ENCODE peak calls at places on chromosome 22, in four cellular contexts. One of them, this sample, is unnamed.

GRCh38 chr22:34502821-34503220 is 563.1 kb upstream of the ISX start:
- DNase-seq in thyroid gland: no peak
- DNase-seq in heart right ventricle: no peak
- DNase-seq in adrenal gland: no peak
- DNase-seq in this sample: no peak

GRCh38 chr22:17348464-17349103 is 20.7 kb upstream of the CECR2 start:
- DNase-seq in adrenal gland: no peak
- DNase-seq in heart right ventricle: no peak
- DNase-seq in thyroid gland: peak; percentile 22
- DNase-seq in this sample: no peak

GRCh38 chr22:45009881-45010531 is at the start of gene PHF21B:
- DNase-seq in adrenal gland: peak; percentile 80
- DNase-seq in thyroid gland: peak; percentile 76
- DNase-seq in heart right ventricle: peak; percentile 57
- DNase-seq in this sample: no peak

GRCh38 chr22:27835446-27835845 is 33.9 kb upstream of the MN1 start:
- DNase-seq in adrenal gland: no peak
- DNase-seq in thyroid gland: no peak
- DNase-seq in heart right ventricle: no peak
- DNase-seq in this sample: no peak

GRCh38 chr22:35835998-35836691 is 118.5 kb downstream of the APOL5 start:
- DNase-seq in adrenal gland: peak; percentile 78
- DNase-seq in heart right ventricle: peak; percentile 26
- DNase-seq in thyroid gland: peak; percentile 62
- DNase-seq in this sample: no peak

GRCh38 chr22:45548991-45549736 is 46.5 kb downstream of the FBLN1 start:
- DNase-seq in adrenal gland: no peak
- DNase-seq in thyroid gland: no peak
- DNase-seq in heart right ventricle: no peak
- DNase-seq in this sample: peak; percentile 85

GRCh38 chr22:25497269-25497668 is 67.2 kb upstream of the GRK3 start:
- DNase-seq in adrenal gland: no peak
- DNase-seq in thyroid gland: no peak
- DNase-seq in heart right ventricle: no peak
- DNase-seq in this sample: no peak

GRCh38 chr22:40190501-40190900 is 12.8 kb downstream of the TNRC6B start:
- DNase-seq in heart right ventricle: peak; percentile 36
- DNase-seq in adrenal gland: no peak
- DNase-seq in thyroid gland: no peak
- DNase-seq in this sample: no peak

GRCh38 chr22:43004362-43005035 is 10.4 kb downstream of the PACSIN2 start:
- DNase-seq in adrenal gland: no peak
- DNase-seq in heart right ventricle: no peak
- DNase-seq in thyroid gland: no peak
- DNase-seq in this sample: peak; percentile 21

GRCh38 chr22:24994070-24994763 is 41.7 kb downstream of the KIAA1671 start:
- DNase-seq in adrenal gland: no peak
- DNase-seq in heart right ventricle: no peak
- DNase-seq in thyroid gland: peak; percentile 46
- DNase-seq in this sample: no peak

GRCh38 chr22:38733329-38734202 is 22.2 kb downstream of the SUN2 start:
- DNase-seq in heart right ventricle: peak; percentile 64
- DNase-seq in thyroid gland: peak; percentile 97
- DNase-seq in adrenal gland: peak; percentile 80
- DNase-seq in this sample: peak; percentile 59

GRCh38 chr22:46002757-46003270 is 25.9 kb upstream of the WNT7B start:
- DNase-seq in heart right ventricle: no peak
- DNase-seq in thyroid gland: no peak
- DNase-seq in adrenal gland: peak; percentile 92
- DNase-seq in this sample: peak; percentile 85

GRCh38 chr22:41696714-41697113 is 2.6 kb upstream of the MEI1 start:
- DNase-seq in heart right ventricle: no peak
- DNase-seq in adrenal gland: no peak
- DNase-seq in thyroid gland: no peak
- DNase-seq in this sample: no peak

GRCh38 chr22:44532466-44533025 is 34.5 kb upstream of the RTL6 start:
- DNase-seq in adrenal gland: no peak
- DNase-seq in thyroid gland: no peak
- DNase-seq in heart right ventricle: no peak
- DNase-seq in this sample: no peak

GRCh38 chr22:23035557-23036277 is 34.6 kb upstream of the GNAZ start:
- DNase-seq in heart right ventricle: no peak
- DNase-seq in thyroid gland: no peak
- DNase-seq in adrenal gland: no peak
- DNase-seq in this sample: no peak

GRCh38 chr22:42439821-42440674 is 7.8 kb upstream of the NFAM1 start:
- DNase-seq in thyroid gland: no peak
- DNase-seq in heart right ventricle: peak; percentile 40
- DNase-seq in adrenal gland: peak; percentile 67
- DNase-seq in this sample: no peak

GRCh38 chr22:22935546-22936157 is 48.0 kb downstream of the IGLL5 start:
- DNase-seq in thyroid gland: no peak
- DNase-seq in adrenal gland: no peak
- DNase-seq in heart right ventricle: no peak
- DNase-seq in this sample: peak; percentile 39

GRCh38 chr22:47325249-47325648 is 562.8 kb downstream of the TBC1D22A start:
- DNase-seq in adrenal gland: no peak
- DNase-seq in thyroid gland: no peak
- DNase-seq in heart right ventricle: no peak
- DNase-seq in this sample: no peak

GRCh38 chr22:16651217-16651616 is 58.6 kb upstream of the CCT8L2 start:
- DNase-seq in adrenal gland: no peak
- DNase-seq in heart right ventricle: no peak
- DNase-seq in thyroid gland: no peak
- DNase-seq in this sample: no peak

GRCh38 chr22:24772493-24773220 is 1.9 kb downstream of the PIWIL3 start:
- DNase-seq in heart right ventricle: no peak
- DNase-seq in adrenal gland: peak; percentile 49
- DNase-seq in thyroid gland: peak; percentile 3
- DNase-seq in this sample: no peak

GRCh38 chr22:39408173-39408572 is 8.6 kb downstream of the TAB1 start:
- DNase-seq in adrenal gland: no peak
- DNase-seq in thyroid gland: no peak
- DNase-seq in heart right ventricle: no peak
- DNase-seq in this sample: no peak

GRCh38 chr22:45640941-45641621 is 30.6 kb upstream of the ATXN10 start:
- DNase-seq in thyroid gland: no peak
- DNase-seq in heart right ventricle: no peak
- DNase-seq in adrenal gland: peak; percentile 24
- DNase-seq in this sample: no peak

GRCh38 chr22:20885557-20886323 is 26.9 kb downstream of the SNAP29 start:
- DNase-seq in thyroid gland: peak; percentile 75
- DNase-seq in adrenal gland: peak; percentile 95
- DNase-seq in heart right ventricle: peak; percentile 77
- DNase-seq in this sample: peak; percentile 91

GRCh38 chr22:42171946-42172345 is 41.3 kb upstream of the CYP2D6 start:
- DNase-seq in adrenal gland: no peak
- DNase-seq in thyroid gland: no peak
- DNase-seq in heart right ventricle: no peak
- DNase-seq in this sample: no peak

GRCh38 chr22:43535336-43535735 is 123.5 kb downstream of the MPPED1 start:
- DNase-seq in thyroid gland: no peak
- DNase-seq in heart right ventricle: no peak
- DNase-seq in adrenal gland: peak; percentile 13
- DNase-seq in this sample: no peak

GRCh38 chr22:41636467-41636866 is 15.4 kb downstream of the XRCC6 start:
- DNase-seq in adrenal gland: peak; percentile 83
- DNase-seq in heart right ventricle: peak; percentile 29
- DNase-seq in thyroid gland: no peak
- DNase-seq in this sample: no peak

GRCh38 chr22:23219787-23220484 is 39.6 kb downstream of the BCR start:
- DNase-seq in adrenal gland: peak; percentile 84
- DNase-seq in heart right ventricle: no peak
- DNase-seq in thyroid gland: peak; percentile 89
- DNase-seq in this sample: peak; percentile 66

GRCh38 chr22:24118689-24119384 is 62.5 kb upstream of the SUSD2 start:
- DNase-seq in adrenal gland: no peak
- DNase-seq in thyroid gland: no peak
- DNase-seq in heart right ventricle: peak; percentile 81
- DNase-seq in this sample: no peak

GRCh38 chr22:20940178-20940790 is 23.1 kb downstream of the CRKL start:
- DNase-seq in adrenal gland: no peak
- DNase-seq in heart right ventricle: no peak
- DNase-seq in thyroid gland: no peak
- DNase-seq in this sample: no peak

GRCh38 chr22:43094085-43094484 is 4.9 kb upstream of the TTLL1 start:
- DNase-seq in adrenal gland: peak; percentile 96
- DNase-seq in heart right ventricle: peak; percentile 76
- DNase-seq in thyroid gland: peak; percentile 92
- DNase-seq in this sample: no peak

GRCh38 chr22:25403752-25404471 is 160.6 kb upstream of the GRK3 start:
- DNase-seq in heart right ventricle: no peak
- DNase-seq in thyroid gland: peak; percentile 48
- DNase-seq in adrenal gland: no peak
- DNase-seq in this sample: no peak

GRCh38 chr22:49046546-49047305 is 780.9 kb downstream of the BRD1 start:
- DNase-seq in heart right ventricle: peak; percentile 42
- DNase-seq in thyroid gland: no peak
- DNase-seq in adrenal gland: peak; percentile 57
- DNase-seq in this sample: no peak
- TF ChIP-seq CTCF in heart right ventricle: peak; percentile 52
- TF ChIP-seq CTCF in thyroid gland: no peak
- TF ChIP-seq CTCF in adrenal gland: peak; percentile 40
- TF ChIP-seq CTCF in this sample: peak; percentile 72

GRCh38 chr22:19786264-19786585 is 25.6 kb downstream of the TBX1 start:
- DNase-seq in heart right ventricle: no peak
- DNase-seq in thyroid gland: no peak
- DNase-seq in adrenal gland: no peak
- DNase-seq in this sample: peak; percentile 80
- TF ChIP-seq CTCF in heart right ventricle: no peak
- TF ChIP-seq CTCF in thyroid gland: no peak
- TF ChIP-seq CTCF in adrenal gland: no peak
- TF ChIP-seq CTCF in this sample: no peak

DNA sequence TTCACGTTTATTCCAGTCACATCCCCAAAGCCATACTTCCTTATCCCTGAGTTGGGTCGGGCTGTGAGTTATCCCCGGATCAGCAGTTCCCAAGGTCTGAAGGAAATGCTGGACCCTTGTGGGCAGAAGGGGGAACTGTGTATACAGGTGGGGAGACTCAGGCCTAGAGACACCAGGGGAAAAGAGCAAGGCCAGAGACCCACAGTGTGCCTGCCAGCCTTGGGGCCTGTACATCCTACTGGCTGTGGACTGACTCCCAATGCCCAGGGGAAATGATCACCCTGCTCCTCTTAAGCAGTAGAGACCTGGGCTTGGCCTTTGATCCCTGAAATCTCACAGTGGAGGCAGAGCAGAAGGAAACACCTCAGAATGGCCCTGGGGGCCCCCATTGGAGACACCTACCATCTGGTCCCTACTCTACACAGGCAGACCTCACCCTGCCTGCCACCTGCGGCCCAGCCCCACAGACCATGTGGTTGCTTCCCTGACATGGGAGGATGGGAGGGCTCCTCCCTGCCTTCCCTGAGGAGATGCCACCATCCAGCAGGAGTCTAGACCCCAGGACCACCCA is 1.3 kb downstream of the SELENOM start:
- DNase-seq in adrenal gland: no peak
- DNase-seq in thyroid gland: no peak
- DNase-seq in heart right ventricle: peak; percentile 13
- DNase-seq in this sample: no peak
- TF ChIP-seq CTCF in adrenal gland: no peak
- TF ChIP-seq CTCF in thyroid gland: no peak
- TF ChIP-seq CTCF in heart right ventricle: no peak
- TF ChIP-seq CTCF in this sample: peak; percentile 36

DNA sequence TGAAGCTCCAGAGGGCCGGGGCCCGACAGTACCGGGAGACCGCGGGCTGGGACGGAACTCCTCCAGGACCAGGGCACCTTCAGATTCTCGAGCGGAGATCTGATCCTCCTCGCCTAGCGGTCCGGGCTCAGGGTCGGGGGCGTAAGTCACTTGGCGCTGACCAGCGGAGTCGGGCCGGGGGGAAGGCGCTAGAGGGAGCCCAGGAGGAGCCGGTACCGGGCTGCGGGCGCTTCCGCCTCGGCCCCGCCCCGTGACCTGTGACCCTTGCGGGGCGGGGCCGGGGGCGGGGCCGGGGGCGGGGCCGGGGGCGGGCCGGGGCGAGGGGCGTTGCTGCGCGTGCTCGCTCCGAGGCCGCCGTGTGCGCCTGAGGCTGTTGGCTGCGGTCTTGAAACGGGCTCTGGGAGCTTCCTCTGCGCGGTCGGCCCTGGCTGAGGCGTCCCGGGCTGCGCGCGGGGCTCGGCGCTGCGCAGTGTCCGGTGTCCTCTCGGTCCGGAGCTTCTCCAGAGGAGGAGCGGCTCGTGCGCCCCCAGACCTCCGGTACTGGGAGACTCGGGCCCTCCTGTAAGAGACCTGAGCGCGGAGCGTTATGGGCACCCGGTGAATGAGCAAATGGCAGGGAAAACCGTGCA is at the start of gene ARSA:
- DNase-seq in adrenal gland: peak; percentile 91
- DNase-seq in thyroid gland: peak; percentile 78
- DNase-seq in heart right ventricle: peak; percentile 86
- DNase-seq in this sample: no peak
- TF ChIP-seq CTCF in adrenal gland: peak; percentile 33
- TF ChIP-seq CTCF in thyroid gland: no peak
- TF ChIP-seq CTCF in heart right ventricle: peak; percentile 72
- TF ChIP-seq CTCF in this sample: peak; percentile 70

GRCh38 chr22:29609139-29609538 is 5.7 kb downstream of the NF2 start:
- DNase-seq in heart right ventricle: no peak
- DNase-seq in adrenal gland: no peak
- DNase-seq in thyroid gland: no peak
- DNase-seq in this sample: no peak
- TF ChIP-seq CTCF in heart right ventricle: peak; percentile 10
- TF ChIP-seq CTCF in adrenal gland: peak; percentile 15
- TF ChIP-seq CTCF in thyroid gland: no peak
- TF ChIP-seq CTCF in this sample: peak; percentile 47

DNA sequence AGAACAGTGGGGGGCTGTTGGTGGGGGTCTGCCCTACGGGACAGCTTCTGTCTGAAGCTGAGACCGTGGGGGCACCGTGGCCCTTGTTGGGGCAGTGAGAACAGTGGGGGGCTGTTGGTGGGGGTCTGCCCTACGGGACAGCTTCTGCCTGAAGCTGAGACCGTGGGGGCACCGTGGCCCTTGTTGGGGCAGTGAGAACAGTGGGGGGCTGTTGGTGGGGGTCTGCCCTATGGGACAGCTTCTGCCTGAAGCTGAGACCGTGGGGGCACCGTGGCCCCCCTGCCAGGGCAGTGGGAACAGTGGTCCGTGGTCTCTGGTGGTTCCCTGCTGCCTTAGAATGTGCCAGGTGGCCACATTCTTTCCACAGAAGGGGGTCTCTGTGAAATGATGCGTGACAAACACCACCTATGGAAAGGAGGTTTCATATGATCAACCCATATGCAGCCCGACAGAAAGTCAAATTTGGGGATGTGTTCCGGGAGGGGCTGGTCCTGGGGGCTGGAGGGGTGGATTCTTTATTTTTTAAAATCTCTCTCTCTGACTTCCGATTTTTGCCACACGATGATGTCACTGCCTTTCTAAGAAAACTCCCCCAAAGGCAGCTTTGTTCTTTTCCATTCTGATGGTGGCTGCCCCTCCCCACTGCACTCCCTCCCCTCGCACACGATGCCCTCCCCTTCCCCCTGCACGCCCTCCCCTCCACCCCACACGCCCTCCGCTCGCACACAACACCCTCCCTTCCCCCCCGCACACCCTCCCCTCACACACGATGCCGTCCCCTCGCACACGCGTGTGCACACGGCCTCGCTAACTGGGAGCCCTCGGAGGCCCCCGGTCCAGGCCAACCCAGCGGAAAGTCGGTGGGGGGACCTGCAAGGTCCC is 1186.5 kb downstream of the BRD1 start:
- DNase-seq in heart right ventricle: peak; percentile 2
- DNase-seq in adrenal gland: no peak
- DNase-seq in thyroid gland: no peak
- DNase-seq in this sample: no peak
- TF ChIP-seq CTCF in heart right ventricle: no peak
- TF ChIP-seq CTCF in adrenal gland: no peak
- TF ChIP-seq CTCF in thyroid gland: no peak
- TF ChIP-seq CTCF in this sample: no peak